ENCODE peak calls at places on chromosome 9, in eight cellular contexts. J, D, Y, B, S, A, P and N are unnamed samples. For H3K36me3 and H3K4me1, the result is how much of the 10 kb centered on the place peaks cover.

GRCh38 chr9:81035171-81035570 is 654.2 kb downstream of the TLE1 start:
- DNase-seq in J (no peak), D (no peak), Y (no peak), B (peak), S (no peak), A (no peak), P (no peak), N (peak)

GRCh38 chr9:107455461-107456155 is 34.0 kb downstream of the KLF4 start:
- DNase-seq in J (peak), D (no peak), Y (no peak), B (no peak), S (no peak), A (no peak), P (no peak), N (no peak)

GRCh38 chr9:132201139-132201538 is 39.3 kb downstream of the NTNG2 start:
- DNase-seq in J (peak), D (no peak), Y (peak), B (no peak), S (no peak), A (no peak), P (no peak), N (no peak)

GRCh38 chr9:69898714-69899209 is 78.1 kb downstream of the CFAP95 start:
- DNase-seq in J (no peak), D (no peak), Y (no peak), B (peak), S (no peak), A (no peak), P (no peak), N (no peak)

GRCh38 chr9:7376838-7377237 is 422.7 kb downstream of the DMAC1 start:
- DNase-seq in J (no peak), D (no peak), Y (no peak), B (no peak), S (no peak), A (no peak), P (no peak), N (no peak)

GRCh38 chr9:15416880-15417279 is 5.8 kb upstream of the SNAPC3 start:
- DNase-seq in J (no peak), D (peak), Y (peak), B (peak), S (peak), A (no peak), P (peak), N (peak)

GRCh38 chr9:76677481-76678055 is 86.7 kb upstream of the PCA3 start:
- DNase-seq in J (no peak), D (peak), Y (no peak), B (peak), S (peak), A (no peak), P (no peak), N (no peak)

GRCh38 chr9:121556580-121556979 is 56.9 kb upstream of the GGTA1 start:
- DNase-seq in J (peak), D (peak), Y (peak), B (peak), S (no peak), A (peak), P (no peak), N (no peak)

GRCh38 chr9:33263131-33263935 is 1.2 kb downstream of the BAG1 start:
- DNase-seq in J (peak), D (peak), Y (no peak), B (peak), S (peak), A (no peak), P (peak), N (peak)

GRCh38 chr9:133955821-133956411 is 36.2 kb downstream of the VAV2 start:
- DNase-seq in J (no peak), D (peak), Y (no peak), B (peak), S (no peak), A (no peak), P (peak), N (peak)

GRCh38 chr9:136703231-136703870 is 9.0 kb upstream of the DIPK1B start:
- DNase-seq in J (no peak), D (no peak), Y (no peak), B (no peak), S (no peak), A (no peak), P (no peak), N (no peak)

GRCh38 chr9:107131108-107131799 is 151.8 kb upstream of the RAD23B start:
- DNase-seq in J (no peak), D (no peak), Y (no peak), B (no peak), S (no peak), A (no peak), P (peak), N (no peak)

GRCh38 chr9:98590115-98590514 is 118.6 kb downstream of the GABBR2 start:
- DNase-seq in J (no peak), D (no peak), Y (no peak), B (no peak), S (no peak), A (no peak), P (no peak), N (no peak)

GRCh38 chr9:14769235-14769580 is 46.7 kb upstream of the CER1 start:
- DNase-seq in J (no peak), D (no peak), Y (no peak), B (peak), S (peak), A (no peak), P (peak), N (peak)

GRCh38 chr9:97577051-97577450 is 56.1 kb downstream of the TSTD2 start:
- DNase-seq in J (no peak), D (peak), Y (no peak), B (no peak), S (no peak), A (peak), P (no peak), N (no peak)

GRCh38 chr9:134677743-134678142 is 36.1 kb downstream of the COL5A1 start:
- DNase-seq in J (no peak), D (no peak), Y (no peak), B (no peak), S (no peak), A (no peak), P (no peak), N (no peak)

GRCh38 chr9:133148351-133149129 is 15.2 kb downstream of the GBGT1 start:
- DNase-seq in J (peak), D (peak), Y (peak), B (peak), S (peak), A (peak), P (peak), N (peak)

GRCh38 chr9:101513351-101513750 is 20.3 kb upstream of the RNF20 start:
- DNase-seq in J (no peak), D (no peak), Y (no peak), B (no peak), S (no peak), A (no peak), P (peak), N (no peak)

GRCh38 chr9:105206821-105207699 is 37.4 kb upstream of the SLC44A1 start:
- DNase-seq in J (no peak), D (no peak), Y (no peak), B (peak), S (no peak), A (no peak), P (no peak), N (no peak)

GRCh38 chr9:3909966-3910650 is 384.3 kb upstream of the RFX3 start:
- DNase-seq in J (no peak), D (no peak), Y (no peak), B (no peak), S (no peak), A (no peak), P (no peak), N (no peak)

GRCh38 chr9:132931178-132931735 is 13.2 kb downstream of the TSC1 start:
- DNase-seq in J (no peak), D (no peak), Y (no peak), B (no peak), S (peak), A (no peak), P (no peak), N (no peak)

GRCh38 chr9:134163374-134164196 is 779 bp downstream of the RNU6ATAC start:
- DNase-seq in J (peak), D (peak), Y (peak), B (peak), S (no peak), A (peak), P (peak), N (no peak)

GRCh38 chr9:83166369-83166768 is 103.4 kb upstream of the RASEF start:
- DNase-seq in J (peak), D (no peak), Y (peak), B (no peak), S (no peak), A (no peak), P (no peak), N (no peak)

GRCh38 chr9:34084562-34084961 is 35.9 kb upstream of the UBAP2 start:
- DNase-seq in J (peak), D (peak), Y (no peak), B (peak), S (no peak), A (peak), P (no peak), N (no peak)

GRCh38 chr9:6428940-6429889 is 16.2 kb downstream of the UHRF2 start:
- DNase-seq in J (no peak), D (no peak), Y (no peak), B (no peak), S (no peak), A (no peak), P (no peak), N (no peak)

GRCh38 chr9:13485068-13485596 is 205.6 kb upstream of the MPDZ start:
- DNase-seq in J (peak), D (peak), Y (no peak), B (peak), S (no peak), A (peak), P (no peak), N (no peak)

DNA sequence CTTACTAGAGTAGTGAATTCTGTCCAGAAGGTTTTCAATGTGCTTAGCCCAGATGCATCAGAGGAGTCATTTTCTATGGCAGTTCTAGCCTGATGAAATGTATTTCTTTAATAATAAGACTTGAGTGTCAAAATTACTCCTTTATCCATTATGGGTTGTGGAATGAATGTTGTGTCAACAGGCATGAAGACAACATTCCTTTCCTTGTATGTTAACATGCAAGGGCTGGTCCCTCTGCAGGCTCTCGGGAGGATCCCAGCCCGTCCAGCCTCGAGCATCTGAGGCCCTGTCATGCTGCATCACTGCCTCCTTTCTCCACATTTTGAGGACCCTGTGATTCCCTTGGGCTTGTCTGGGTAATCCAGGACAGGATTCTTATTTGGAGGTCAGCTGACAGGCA is 42.9 kb upstream of the FAM120AOS start:
- DNase-seq in J (no peak), D (no peak), Y (no peak), B (peak), S (no peak), A (no peak), P (no peak), N (no peak)
- H3K36me3 ChIP-seq in J (under half), D (under half), Y (half or more), B (under half), S (half or more), A (half or more), P (under half), N (half or more)

GRCh38 chr9:113359385-113359784 is 10.0 kb downstream of the BSPRY start:
- DNase-seq in J (no peak), D (no peak), Y (peak), B (no peak), S (no peak), A (no peak), P (no peak), N (no peak)
- H3K4me1 ChIP-seq in J (under half), D (under half), Y (under half), B (under half), S (under half), A (under half), P (under half), N (under half)

DNA sequence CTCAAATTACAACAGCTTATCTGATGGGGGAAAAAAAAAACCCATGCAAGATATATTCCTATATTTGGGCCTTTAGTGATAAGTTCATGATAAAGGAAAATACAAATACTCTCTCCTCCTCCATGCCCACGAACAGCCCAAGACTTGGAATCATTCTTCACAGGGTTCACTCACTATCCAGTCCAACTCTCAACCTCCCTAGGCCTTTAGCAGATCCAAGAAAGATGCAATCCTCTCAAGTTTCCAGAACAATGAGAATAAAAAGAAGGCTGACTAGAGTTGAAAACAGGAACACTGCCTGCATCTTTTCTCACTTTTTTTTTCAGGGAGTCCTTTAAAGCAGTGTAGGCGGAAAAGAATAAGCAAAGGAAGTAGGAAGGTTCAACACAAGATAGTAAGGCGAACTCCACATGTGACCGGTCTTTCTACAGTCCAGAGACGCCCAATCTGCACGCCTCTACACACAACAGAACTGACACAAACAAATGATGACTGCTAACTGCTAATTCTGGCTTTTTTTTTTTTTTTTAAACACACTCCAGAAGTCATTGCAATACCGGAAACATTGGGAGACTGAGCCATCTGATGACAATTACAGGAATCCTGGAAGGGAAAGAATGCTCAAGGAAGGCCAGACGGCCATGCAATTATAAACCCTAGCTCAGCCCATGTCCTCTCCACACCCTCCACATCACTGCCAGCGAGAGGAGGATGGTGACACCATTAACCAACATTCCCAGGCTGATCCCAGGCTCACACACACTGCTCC is 75.4 kb downstream of the BNC2 start:
- DNase-seq in J (no peak), D (peak), Y (no peak), B (peak), S (no peak), A (peak), P (no peak), N (no peak)
- H3K4me3 ChIP-seq in J (no peak), D (no peak), Y (no peak), B (peak), S (no peak), A (no peak), P (no peak), N (no peak)

DNA sequence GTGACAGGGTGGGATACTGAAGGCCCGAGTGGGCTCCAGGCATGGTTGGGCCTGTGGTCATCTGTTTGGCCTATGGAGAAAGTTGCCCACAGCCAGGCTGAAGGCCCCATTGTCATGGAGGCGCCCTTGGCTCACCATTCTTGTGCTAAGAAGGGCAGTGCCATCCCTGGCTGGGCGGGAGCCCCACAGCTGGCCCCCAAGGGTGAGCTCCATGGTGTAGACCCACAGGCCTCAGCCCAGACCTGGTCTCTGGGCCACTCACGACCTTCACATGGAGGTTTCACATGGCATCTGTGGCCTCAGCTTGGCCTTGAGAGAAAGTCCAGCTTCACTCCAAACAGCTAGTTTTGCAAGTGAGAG is 34.3 kb upstream of the PRDM12 start:
- DNase-seq in J (no peak), D (no peak), Y (no peak), B (no peak), S (no peak), A (no peak), P (no peak), N (no peak)
- H3K36me3 ChIP-seq in J (under half), D (under half), Y (half or more), B (under half), S (half or more), A (half or more), P (under half), N (half or more)

DNA sequence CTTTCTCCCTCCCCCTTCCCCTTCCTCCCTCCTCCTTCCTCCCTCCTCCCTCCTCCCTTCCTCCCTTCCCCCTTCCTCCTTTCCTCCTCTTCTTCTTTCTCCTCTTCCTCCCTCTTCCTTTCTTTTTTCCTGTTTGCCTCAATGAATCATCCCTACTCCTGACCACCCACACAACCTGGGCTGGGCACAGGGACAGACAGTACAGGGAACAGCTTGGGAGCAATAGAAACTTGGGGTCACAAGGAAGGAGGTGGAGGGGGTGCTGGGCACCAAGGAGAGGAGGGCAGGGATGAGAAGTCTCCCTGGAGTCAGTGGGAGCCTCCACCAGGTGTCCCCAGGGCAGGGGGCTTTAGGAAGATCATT is 5.0 kb downstream of the TTC16 start:
- DNase-seq in J (no peak), D (no peak), Y (no peak), B (no peak), S (no peak), A (no peak), P (no peak), N (no peak)
- H3K4me1 ChIP-seq in J (under half), D (under half), Y (under half), B (under half), S (under half), A (under half), P (under half), N (under half)

GRCh38 chr9:37035472-37036236 is 1.6 kb upstream of the PAX5 start:
- DNase-seq in J (no peak), D (no peak), Y (no peak), B (no peak), S (no peak), A (no peak), P (peak), N (no peak)
- H3K4me3 ChIP-seq in J (no peak), D (no peak), Y (peak), B (no peak), S (no peak), A (no peak), P (peak), N (peak)

GRCh38 chr9:128617943-128618342 is 38.7 kb downstream of the DYNC2I2 start:
- DNase-seq in J (no peak), D (no peak), Y (no peak), B (no peak), S (no peak), A (no peak), P (no peak), N (no peak)

GRCh38 chr9:128614728-128615127 is 41.9 kb downstream of the DYNC2I2 start:
- DNase-seq in J (no peak), D (no peak), Y (no peak), B (no peak), S (no peak), A (no peak), P (no peak), N (no peak)

GRCh38 chr9:128611600-128612394 is 44.9 kb downstream of the DYNC2I2 start:
- DNase-seq in J (no peak), D (no peak), Y (no peak), B (no peak), S (no peak), A (no peak), P (no peak), N (no peak)

GRCh38 chr9:128619127-128619526 is 37.5 kb downstream of the DYNC2I2 start:
- DNase-seq in J (no peak), D (no peak), Y (no peak), B (no peak), S (no peak), A (no peak), P (no peak), N (no peak)

DNA sequence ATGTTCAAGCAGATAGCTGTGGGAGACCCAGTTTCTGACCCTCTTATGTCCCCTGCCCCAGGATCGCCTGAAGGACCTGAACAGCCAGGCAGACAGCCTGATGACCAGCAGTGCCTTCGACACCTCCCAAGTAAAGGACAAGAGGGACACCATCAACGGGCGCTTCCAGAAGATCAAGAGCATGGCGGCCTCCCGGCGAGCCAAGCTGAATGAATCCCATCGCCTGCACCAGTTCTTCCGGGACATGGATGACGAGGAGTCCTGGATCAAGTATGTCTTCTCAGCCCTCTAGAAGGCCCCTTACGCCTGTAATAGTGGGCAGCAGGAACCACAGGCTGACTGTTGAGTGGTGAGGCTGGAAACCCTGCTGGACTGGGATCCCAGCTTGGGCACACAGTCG is 41.1 kb downstream of the DYNC2I2 start:
- DNase-seq in J (no peak), D (no peak), Y (no peak), B (no peak), S (no peak), A (no peak), P (no peak), N (no peak)
- H3K36me3 ChIP-seq in J (half or more), D (under half), Y (half or more), B (half or more), S (under half), A (half or more), P (half or more), N (half or more)

GRCh38 chr9:35522189-35522588 is 32.3 kb downstream of the RUSC2 start:
- DNase-seq in J (no peak), D (no peak), Y (no peak), B (peak), S (no peak), A (no peak), P (peak), N (no peak)
- H3K4me1 ChIP-seq in J (under half), D (under half), Y (half or more), B (half or more), S (under half), A (half or more), P (under half), N (under half)

GRCh38 chr9:16828335-16829281 is 41.9 kb downstream of the BNC2 start:
- DNase-seq in J (no peak), D (peak), Y (no peak), B (peak), S (no peak), A (peak), P (peak), N (peak)
- H3K4me3 ChIP-seq in J (peak), D (peak), Y (peak), B (peak), S (no peak), A (peak), P (no peak), N (peak)

GRCh38 chr9:124350485-124351263 is 64.6 kb downstream of the PSMB7 start:
- DNase-seq in J (no peak), D (peak), Y (no peak), B (no peak), S (no peak), A (peak), P (no peak), N (no peak)
- H3K36me3 ChIP-seq in J (under half), D (under half), Y (half or more), B (under half), S (half or more), A (half or more), P (under half), N (under half)